ENCODE peak calls at places on chromosomes 16 and 17, in five cellular contexts. Y, I, D, Z and K are unnamed samples.

GRCh38 chr17:47204722-47205418 is 4.3 kb upstream of the MYL4 start:
- DNase-seq in Y (peak; percentile 44), I (peak; percentile 65), D (peak; percentile 68), Z (peak; percentile 33), K (peak; percentile 72)

GRCh38 chr16:78504391-78504945 is 405.0 kb downstream of the WWOX start:
- DNase-seq in Y (no peak), I (peak; percentile 0), D (no peak), Z (no peak), K (no peak)

GRCh38 chr16:54331241-54332002 is 44.8 kb upstream of the IRX3 start:
- DNase-seq in Y (no peak), I (no peak), D (no peak), Z (no peak), K (no peak)

GRCh38 chr16:64356267-64356666 is 765.6 kb downstream of the CDH11 start:
- DNase-seq in Y (no peak), I (peak; percentile 89), D (no peak), Z (no peak), K (peak; percentile 89)

GRCh38 chr16:75053791-75054555 is 55.1 kb downstream of the ZNRF1 start:
- DNase-seq in Y (no peak), I (no peak), D (no peak), Z (no peak), K (no peak)

GRCh38 chr17:43155666-43156065 is 15.3 kb upstream of the NBR1 start:
- DNase-seq in Y (no peak), I (no peak), D (no peak), Z (no peak), K (no peak)

GRCh38 chr17:17849147-17849820 is 12.5 kb upstream of the SREBF1 start:
- DNase-seq in Y (no peak), I (peak; percentile 54), D (peak; percentile 93), Z (peak; percentile 76), K (no peak)

GRCh38 chr16:87328846-87329245 is 11.7 kb upstream of the C16orf95 start:
- DNase-seq in Y (no peak), I (no peak), D (no peak), Z (no peak), K (no peak)

GRCh38 chr17:64507418-64507766 is 615 bp downstream of the CEP95 start:
- DNase-seq in Y (no peak), I (peak; percentile 79), D (peak; percentile 71), Z (no peak), K (peak; percentile 90)

GRCh38 chr17:27473748-27474609 is 17.7 kb downstream of the KSR1 start:
- DNase-seq in Y (no peak), I (no peak), D (peak; percentile 92), Z (peak; percentile 64), K (peak; percentile 35)

GRCh38 chr17:3983945-3984484 is 19.8 kb upstream of the ATP2A3 start:
- DNase-seq in Y (no peak), I (peak; percentile 34), D (no peak), Z (no peak), K (peak; percentile 79)

GRCh38 chr16:48546774-48547173 is 63.2 kb downstream of the N4BP1 start:
- DNase-seq in Y (no peak), I (no peak), D (no peak), Z (no peak), K (no peak)

GRCh38 chr16:24070851-24071250 is 185.3 kb upstream of the CACNG3 start:
- DNase-seq in Y (no peak), I (peak; percentile 6), D (peak; percentile 69), Z (no peak), K (no peak)

GRCh38 chr16:50708373-50709060 is 15.1 kb downstream of the NOD2 start:
- DNase-seq in Y (no peak), I (no peak), D (peak; percentile 75), Z (peak; percentile 25), K (no peak)

GRCh38 chr16:3863587-3863986 is 16.9 kb downstream of the CREBBP start:
- DNase-seq in Y (no peak), I (no peak), D (no peak), Z (no peak), K (no peak)

GRCh38 chr16:13453325-13453724 is 466.6 kb upstream of the ERCC4 start:
- DNase-seq in Y (no peak), I (peak; percentile 17), D (no peak), Z (no peak), K (no peak)

GRCh38 chr16:31718998-31719397 is 154.6 kb upstream of the ZNF267 start:
- DNase-seq in Y (no peak), I (no peak), D (no peak), Z (no peak), K (no peak)

GRCh38 chr16:85990861-85991301 is 91.9 kb downstream of the IRF8 start:
- DNase-seq in Y (peak; percentile 22), I (no peak), D (no peak), Z (no peak), K (no peak)

GRCh38 chr16:17328971-17329370 is 141.8 kb downstream of the XYLT1 start:
- DNase-seq in Y (no peak), I (no peak), D (no peak), Z (no peak), K (no peak)

GRCh38 chr16:83839561-83839960 is 31.8 kb downstream of the HSBP1 start:
- DNase-seq in Y (no peak), I (no peak), D (no peak), Z (no peak), K (no peak)

GRCh38 chr16:78962457-78962929 is 638.0 kb downstream of the MAF start:
- DNase-seq in Y (no peak), I (no peak), D (no peak), Z (no peak), K (no peak)

GRCh38 chr17:17039911-17040310 is 2.3 kb upstream of the MPRIP start:
- DNase-seq in Y (no peak), I (no peak), D (no peak), Z (no peak), K (no peak)

GRCh38 chr17:50208611-50209061 is 7.2 kb upstream of the COL1A1 start:
- DNase-seq in Y (no peak), I (no peak), D (peak; percentile 34), Z (no peak), K (peak; percentile 25)

GRCh38 chr16:1645914-1646525 is 32.1 kb upstream of the JPT2 start:
- DNase-seq in Y (no peak), I (peak; percentile 29), D (peak; percentile 74), Z (peak; percentile 17), K (peak; percentile 73)

GRCh38 chr17:29760279-29760721 is 137.6 kb upstream of the CORO6 start:
- DNase-seq in Y (no peak), I (peak; percentile 68), D (peak; percentile 79), Z (peak; percentile 51), K (peak; percentile 58)

GRCh38 chr16:25151996-25152395 is 40.5 kb downstream of the LCMT1 start:
- DNase-seq in Y (no peak), I (peak; percentile 95), D (no peak), Z (no peak), K (peak; percentile 22)

GRCh38 chr16:12228607-12229499 is 252.3 kb downstream of the SNX29 start:
- DNase-seq in Y (peak; percentile 20), I (peak; percentile 54), D (no peak), Z (no peak), K (peak; percentile 65)

GRCh38 chr17:71633391-71633849 is 487.4 kb upstream of the SOX9 start:
- DNase-seq in Y (no peak), I (peak; percentile 97), D (no peak), Z (no peak), K (peak; percentile 74)

GRCh38 chr17:6541886-6542285 is 14.5 kb downstream of the PITPNM3 start:
- DNase-seq in Y (no peak), I (no peak), D (no peak), Z (no peak), K (no peak)

GRCh38 chr17:68710976-68711375 is 109.8 kb upstream of the FAM20A start:
- DNase-seq in Y (no peak), I (no peak), D (no peak), Z (no peak), K (peak; percentile 12)

GRCh38 chr17:80917716-80918560 is 73.7 kb upstream of the CHMP6 start:
- DNase-seq in Y (no peak), I (no peak), D (peak; percentile 54), Z (no peak), K (no peak)

GRCh38 chr17:841313-841712 is 59.2 kb downstream of the MRM3 start:
- DNase-seq in Y (no peak), I (no peak), D (no peak), Z (no peak), K (no peak)

GRCh38 chr17:66514227-66514806 is 211.9 kb downstream of the PRKCA start:
- DNase-seq in Y (no peak), I (peak; percentile 77), D (no peak), Z (no peak), K (peak; percentile 40)

GRCh38 chr17:82110298-82110697 is 12.3 kb upstream of the FASN start:
- DNase-seq in Y (no peak), I (no peak), D (no peak), Z (no peak), K (no peak)